ENCODE peak calls at places on chromosomes 1 and 21, in four cellular contexts. One of them, this sample, is unnamed.

GRCh38 chr1:180567664-180568063 is 8.9 kb downstream of the OVAAL start:
- DNase-seq in spleen: no peak
- DNase-seq in CD8-positive, alpha-beta memory T cell: no peak
- DNase-seq in heart left ventricle: no peak
- DNase-seq in this sample: no peak

GRCh38 chr1:23591460-23592208 is 32.3 kb upstream of the ID3 start:
- DNase-seq in spleen: peak; percentile 85
- DNase-seq in heart left ventricle: peak; percentile 27
- DNase-seq in CD8-positive, alpha-beta memory T cell: no peak
- DNase-seq in this sample: no peak

GRCh38 chr1:151710187-151710586 is 6.4 kb downstream of the CELF3 start:
- DNase-seq in heart left ventricle: no peak
- DNase-seq in spleen: no peak
- DNase-seq in CD8-positive, alpha-beta memory T cell: no peak
- DNase-seq in this sample: no peak

GRCh38 chr21:45310446-45310845 is 22.8 kb upstream of the POFUT2 start:
- DNase-seq in spleen: peak; percentile 59
- DNase-seq in CD8-positive, alpha-beta memory T cell: no peak
- DNase-seq in heart left ventricle: no peak
- DNase-seq in this sample: no peak

GRCh38 chr1:16209847-16210407 is 2.5 kb downstream of the ARHGEF19 start:
- DNase-seq in CD8-positive, alpha-beta memory T cell: no peak
- DNase-seq in heart left ventricle: no peak
- DNase-seq in spleen: no peak
- DNase-seq in this sample: no peak

GRCh38 chr21:34886554-34887385 is 162.3 kb downstream of the RUNX1 start:
- DNase-seq in heart left ventricle: peak; percentile 36
- DNase-seq in spleen: peak; percentile 89
- DNase-seq in CD8-positive, alpha-beta memory T cell: no peak
- DNase-seq in this sample: peak; percentile 10

GRCh38 chr1:40439247-40439646 is 11.0 kb upstream of the ZFP69B start:
- DNase-seq in spleen: no peak
- DNase-seq in CD8-positive, alpha-beta memory T cell: no peak
- DNase-seq in heart left ventricle: no peak
- DNase-seq in this sample: no peak

GRCh38 chr1:31572323-31573104 is 3.8 kb upstream of the TINAGL1 start:
- DNase-seq in spleen: no peak
- DNase-seq in heart left ventricle: no peak
- DNase-seq in CD8-positive, alpha-beta memory T cell: no peak
- DNase-seq in this sample: no peak

GRCh38 chr1:221756830-221757551 is 15.1 kb upstream of the DUSP10 start:
- DNase-seq in CD8-positive, alpha-beta memory T cell: no peak
- DNase-seq in spleen: no peak
- DNase-seq in heart left ventricle: no peak
- DNase-seq in this sample: no peak

GRCh38 chr1:245870698-245871097 is 636.4 kb downstream of the SMYD3 start:
- DNase-seq in CD8-positive, alpha-beta memory T cell: no peak
- DNase-seq in heart left ventricle: no peak
- DNase-seq in spleen: no peak
- DNase-seq in this sample: no peak

GRCh38 chr1:189657715-189658114 is 819.9 kb downstream of the BRINP3 start:
- DNase-seq in heart left ventricle: no peak
- DNase-seq in spleen: no peak
- DNase-seq in CD8-positive, alpha-beta memory T cell: no peak
- DNase-seq in this sample: no peak

GRCh38 chr1:150320667-150320978 is 710 bp upstream of the PRPF3 start:
- DNase-seq in CD8-positive, alpha-beta memory T cell: no peak
- DNase-seq in heart left ventricle: no peak
- DNase-seq in spleen: no peak
- DNase-seq in this sample: no peak

GRCh38 chr1:12562955-12563576 is 54.9 kb downstream of the DHRS3 start:
- DNase-seq in heart left ventricle: no peak
- DNase-seq in spleen: no peak
- DNase-seq in CD8-positive, alpha-beta memory T cell: no peak
- DNase-seq in this sample: no peak

GRCh38 chr1:40583980-40584379 is 52.5 kb downstream of the ZNF684 start:
- DNase-seq in heart left ventricle: no peak
- DNase-seq in spleen: no peak
- DNase-seq in CD8-positive, alpha-beta memory T cell: no peak
- DNase-seq in this sample: no peak

GRCh38 chr1:6646499-6647148 is 22.0 kb downstream of the THAP3 start:
- DNase-seq in heart left ventricle: no peak
- DNase-seq in spleen: no peak
- DNase-seq in CD8-positive, alpha-beta memory T cell: no peak
- DNase-seq in this sample: peak; percentile 62

GRCh38 chr1:11857164-11857853 is 1.4 kb downstream of the NPPB start:
- DNase-seq in heart left ventricle: no peak
- DNase-seq in CD8-positive, alpha-beta memory T cell: no peak
- DNase-seq in spleen: no peak
- DNase-seq in this sample: no peak

GRCh38 chr1:219759095-219759494 is 146.2 kb upstream of the ZC3H11B start:
- DNase-seq in CD8-positive, alpha-beta memory T cell: no peak
- DNase-seq in spleen: no peak
- DNase-seq in heart left ventricle: no peak
- DNase-seq in this sample: no peak

GRCh38 chr1:214549604-214550338 is 1.6 kb downstream of the PTPN14 start:
- DNase-seq in CD8-positive, alpha-beta memory T cell: no peak
- DNase-seq in heart left ventricle: no peak
- DNase-seq in spleen: no peak
- DNase-seq in this sample: no peak

GRCh38 chr1:154720328-154721301 is 112.6 kb upstream of the ADAR start:
- DNase-seq in heart left ventricle: no peak
- DNase-seq in CD8-positive, alpha-beta memory T cell: no peak
- DNase-seq in spleen: no peak
- DNase-seq in this sample: no peak

GRCh38 chr1:60696512-60696911 is 385.8 kb upstream of the NFIA start:
- DNase-seq in heart left ventricle: no peak
- DNase-seq in CD8-positive, alpha-beta memory T cell: no peak
- DNase-seq in spleen: no peak
- DNase-seq in this sample: no peak

GRCh38 chr1:152225678-152226077 is 1.7 kb upstream of the HRNR start:
- DNase-seq in CD8-positive, alpha-beta memory T cell: no peak
- DNase-seq in heart left ventricle: no peak
- DNase-seq in spleen: no peak
- DNase-seq in this sample: no peak

GRCh38 chr21:8993284-8993942 is 1528.0 kb upstream of the TPTE start:
- DNase-seq in spleen: no peak
- DNase-seq in CD8-positive, alpha-beta memory T cell: no peak
- DNase-seq in heart left ventricle: no peak
- DNase-seq in this sample: no peak

GRCh38 chr1:4006676-4007374 is 106.8 kb upstream of the C1orf174 start:
- DNase-seq in heart left ventricle: no peak
- DNase-seq in CD8-positive, alpha-beta memory T cell: no peak
- DNase-seq in spleen: no peak
- DNase-seq in this sample: no peak

GRCh38 chr1:2803086-2803930 is 1.8 kb upstream of the TTC34 start:
- DNase-seq in CD8-positive, alpha-beta memory T cell: no peak
- DNase-seq in heart left ventricle: peak; percentile 9
- DNase-seq in spleen: peak; percentile 70
- DNase-seq in this sample: no peak

GRCh38 chr1:92291372-92291999 is 7.3 kb downstream of the GLMN start:
- DNase-seq in heart left ventricle: no peak
- DNase-seq in spleen: no peak
- DNase-seq in CD8-positive, alpha-beta memory T cell: no peak
- DNase-seq in this sample: peak; percentile 43

GRCh38 chr1:208820600-208821232 is 576.5 kb upstream of the PLXNA2 start:
- DNase-seq in heart left ventricle: no peak
- DNase-seq in spleen: no peak
- DNase-seq in CD8-positive, alpha-beta memory T cell: no peak
- DNase-seq in this sample: no peak

GRCh38 chr1:228379165-228379460 is 27.5 kb downstream of the TRIM11 start:
- DNase-seq in CD8-positive, alpha-beta memory T cell: no peak
- DNase-seq in heart left ventricle: no peak
- DNase-seq in spleen: no peak
- DNase-seq in this sample: no peak

GRCh38 chr1:30412241-30413110 is 310.9 kb downstream of the MATN1 start:
- DNase-seq in CD8-positive, alpha-beta memory T cell: no peak
- DNase-seq in heart left ventricle: no peak
- DNase-seq in spleen: no peak
- DNase-seq in this sample: no peak

GRCh38 chr1:201850053-201850397 is 21.1 kb downstream of the IPO9 start:
- DNase-seq in spleen: no peak
- DNase-seq in CD8-positive, alpha-beta memory T cell: no peak
- DNase-seq in heart left ventricle: peak; percentile 47
- DNase-seq in this sample: no peak

GRCh38 chr21:42746593-42747266 is 93.3 kb downstream of the PDE9A start:
- DNase-seq in heart left ventricle: peak; percentile 72
- DNase-seq in spleen: peak; percentile 92
- DNase-seq in CD8-positive, alpha-beta memory T cell: no peak
- DNase-seq in this sample: peak; percentile 38

GRCh38 chr1:230148768-230149469 is 81.9 kb downstream of the GALNT2 start:
- DNase-seq in CD8-positive, alpha-beta memory T cell: no peak
- DNase-seq in spleen: no peak
- DNase-seq in heart left ventricle: no peak
- DNase-seq in this sample: no peak

GRCh38 chr1:17293681-17294415 is 14.1 kb upstream of the PADI4 start:
- DNase-seq in CD8-positive, alpha-beta memory T cell: no peak
- DNase-seq in spleen: peak; percentile 27
- DNase-seq in heart left ventricle: no peak
- DNase-seq in this sample: no peak

GRCh38 chr21:41321211-41321907 is 4.8 kb downstream of the FAM3B start:
- DNase-seq in CD8-positive, alpha-beta memory T cell: no peak
- DNase-seq in heart left ventricle: no peak
- DNase-seq in spleen: no peak
- DNase-seq in this sample: peak; percentile 30

GRCh38 chr1:76148460-76148859 is 73.9 kb downstream of the ST6GALNAC3 start:
- DNase-seq in spleen: no peak
- DNase-seq in heart left ventricle: no peak
- DNase-seq in CD8-positive, alpha-beta memory T cell: no peak
- DNase-seq in this sample: no peak

DNA sequence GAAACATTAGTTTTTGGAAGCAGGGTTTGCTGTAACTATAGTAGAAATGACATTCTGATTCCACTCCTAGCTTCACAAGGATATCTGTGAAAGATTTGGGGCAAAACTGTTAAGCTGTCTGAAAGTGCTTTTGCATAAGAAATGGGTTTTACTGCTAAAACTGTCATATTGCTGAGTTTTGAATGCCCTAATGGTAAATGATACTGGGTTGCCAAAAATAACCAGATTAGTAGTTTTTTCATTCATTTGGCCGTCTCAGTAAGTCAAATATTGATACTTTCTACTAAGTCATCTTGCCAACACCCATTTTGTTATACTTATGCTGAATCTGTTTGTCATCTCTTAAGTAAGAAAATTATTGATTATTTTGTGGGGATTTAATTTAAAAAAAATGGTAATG is 399 bp upstream of the PTPRC start:
- DNase-seq in spleen: no peak
- DNase-seq in CD8-positive, alpha-beta memory T cell: no peak
- DNase-seq in heart left ventricle: no peak
- DNase-seq in this sample: no peak
- H3K27ac ChIP-seq in spleen: peak overlapping the region; percentile 94
- H3K27ac ChIP-seq in CD8-positive, alpha-beta memory T cell: peak overlapping the region; percentile 91
- H3K27ac ChIP-seq in heart left ventricle: no peak overlapping the region
- H3K27ac ChIP-seq in this sample: peak overlapping the region; percentile 94

DNA sequence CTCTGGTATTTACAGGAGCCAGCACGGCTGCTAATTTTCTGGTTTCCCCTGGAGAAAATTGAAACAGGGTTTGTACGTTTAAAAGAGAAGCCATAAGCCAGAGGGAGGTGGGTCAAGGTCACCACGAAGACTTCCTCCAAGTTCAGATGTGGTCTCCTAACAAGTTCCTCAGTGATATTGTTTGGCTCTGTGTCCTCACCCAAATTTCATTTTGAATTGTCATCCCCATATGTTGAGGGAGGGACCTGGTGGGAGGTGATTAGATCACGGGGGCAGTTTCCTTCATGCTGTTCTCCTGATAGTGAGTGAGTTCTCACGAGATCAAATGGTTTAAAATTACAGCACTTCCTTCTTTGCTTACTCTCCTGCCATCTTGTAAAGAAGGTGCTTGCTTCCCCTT is 295.4 kb upstream of the DAB1 start:
- DNase-seq in CD8-positive, alpha-beta memory T cell: no peak
- DNase-seq in spleen: no peak
- DNase-seq in heart left ventricle: no peak
- DNase-seq in this sample: no peak
- H3K4me1 ChIP-seq in CD8-positive, alpha-beta memory T cell: no peaks in the 10 kb centered on the region
- H3K4me1 ChIP-seq in spleen: no peaks in the 10 kb centered on the region
- H3K4me1 ChIP-seq in heart left ventricle: no peaks in the 10 kb centered on the region
- H3K4me1 ChIP-seq in this sample: no peaks in the 10 kb centered on the region

GRCh38 chr1:57982852-57983251 is 559.0 kb upstream of the DAB1 start:
- DNase-seq in heart left ventricle: no peak
- DNase-seq in spleen: no peak
- DNase-seq in CD8-positive, alpha-beta memory T cell: no peak
- DNase-seq in this sample: no peak

GRCh38 chr1:57987507-57987906 is 559.0 kb downstream of the OMA1 start:
- DNase-seq in spleen: no peak
- DNase-seq in heart left ventricle: no peak
- DNase-seq in CD8-positive, alpha-beta memory T cell: no peak
- DNase-seq in this sample: no peak

GRCh38 chr1:57983441-57983840 is 559.6 kb upstream of the DAB1 start:
- DNase-seq in heart left ventricle: no peak
- DNase-seq in CD8-positive, alpha-beta memory T cell: no peak
- DNase-seq in spleen: no peak
- DNase-seq in this sample: no peak

GRCh38 chr1:57991289-57991688 is 555.2 kb downstream of the OMA1 start:
- DNase-seq in spleen: no peak
- DNase-seq in CD8-positive, alpha-beta memory T cell: no peak
- DNase-seq in heart left ventricle: no peak
- DNase-seq in this sample: no peak

DNA sequence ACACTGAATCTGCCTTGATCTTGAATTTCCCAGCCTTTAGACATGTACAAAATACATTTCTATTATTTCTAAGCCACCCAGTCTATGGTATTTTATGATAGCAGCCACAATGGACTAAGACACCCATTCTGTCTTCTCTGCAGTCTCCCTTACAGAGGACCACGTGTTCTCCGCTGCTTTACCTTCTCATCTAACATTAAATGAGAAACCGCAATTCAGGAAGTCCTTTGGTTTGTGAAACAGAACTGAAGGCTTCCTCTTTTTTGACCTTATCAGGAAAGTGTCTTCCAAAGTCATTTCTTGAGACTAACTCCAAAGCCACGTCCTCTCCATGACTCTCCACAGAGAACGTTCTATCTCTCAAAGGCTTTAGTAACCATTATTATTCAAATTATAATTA is 560.1 kb downstream of the OMA1 start:
- DNase-seq in heart left ventricle: no peak
- DNase-seq in spleen: no peak
- DNase-seq in CD8-positive, alpha-beta memory T cell: no peak
- DNase-seq in this sample: no peak
- H3K27ac ChIP-seq in heart left ventricle: no peak overlapping the region
- H3K27ac ChIP-seq in spleen: no peak overlapping the region
- H3K27ac ChIP-seq in CD8-positive, alpha-beta memory T cell: no peak overlapping the region
- H3K27ac ChIP-seq in this sample: no peak overlapping the region

DNA sequence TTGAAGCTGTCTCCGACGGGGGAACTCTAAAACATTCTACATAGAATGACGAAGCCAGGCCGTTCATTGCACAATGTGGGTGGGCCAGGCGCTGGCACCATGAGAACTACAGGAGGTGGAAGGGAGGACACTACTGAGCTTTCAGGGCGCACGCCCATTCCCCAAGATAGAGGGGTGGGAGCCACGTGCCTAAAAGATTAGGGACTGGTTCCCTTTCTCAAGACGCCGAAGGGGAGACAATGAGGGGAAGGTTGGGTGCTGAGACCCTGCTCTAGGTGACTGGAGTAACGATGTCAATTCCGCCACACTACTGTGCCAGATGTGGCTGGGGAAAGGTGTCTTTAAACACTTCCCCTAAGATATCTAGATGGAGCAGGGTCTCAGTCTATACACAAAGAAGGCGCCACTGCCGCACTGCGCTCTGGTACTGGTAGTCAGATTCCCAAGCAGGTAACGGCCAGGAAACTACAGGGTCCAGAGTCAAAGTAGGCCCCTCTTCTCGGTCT is 782 bp downstream of the CSDE1 start:
- DNase-seq in CD8-positive, alpha-beta memory T cell: no peak
- DNase-seq in spleen: peak; percentile 87
- DNase-seq in heart left ventricle: peak; percentile 40
- DNase-seq in this sample: no peak
- H3K4me1 ChIP-seq in CD8-positive, alpha-beta memory T cell: peaks cover 51% of the 10 kb centered on the region
- H3K4me1 ChIP-seq in spleen: peaks cover 48% of the 10 kb centered on the region
- H3K4me1 ChIP-seq in heart left ventricle: peaks cover 36% of the 10 kb centered on the region
- H3K4me1 ChIP-seq in this sample: peaks cover 50% of the 10 kb centered on the region

This sample was measured in naive thymus-derived CD4-positive, alpha-beta T cell.